ENCODE peak calls at places on chromosomes 2 and 18, in ten cellular contexts. Y, P, I, Q, R, M, L, D, W and E are unnamed samples. For H3K4me1, the result is how much of the 10 kb centered on the place peaks cover.

GRCh38 chr18:25177631-25178030 is 174.3 kb downstream of the ZNF521 start:
- DNase-seq in Y (no peak), P (no peak), I (no peak), Q (no peak), R (no peak), M (no peak), L (no peak), D (no peak), W (no peak), E (no peak)

GRCh38 chr18:35917043-35917442 is 55.4 kb upstream of the RMP24 start:
- DNase-seq in Y (no peak), P (no peak), I (no peak), Q (no peak), R (no peak), M (no peak), L (no peak), D (no peak), W (peak), E (no peak)

GRCh38 chr18:26215247-26215970 is 10.8 kb upstream of the TAF4B start:
- DNase-seq in Y (no peak), P (no peak), I (no peak), Q (no peak), R (no peak), M (no peak), L (no peak), D (no peak), W (no peak), E (no peak)

GRCh38 chr2:118992740-118993391 is 50.9 kb downstream of the MARCO start:
- DNase-seq in Y (no peak), P (no peak), I (no peak), Q (no peak), R (no peak), M (no peak), L (no peak), D (peak), W (no peak), E (no peak)

GRCh38 chr18:43420091-43420490 is 142.8 kb upstream of the SYT4 start:
- DNase-seq in Y (no peak), P (no peak), I (no peak), Q (no peak), R (no peak), M (no peak), L (no peak), D (no peak), W (no peak), E (no peak)

GRCh38 chr18:70384181-70384790 is 95.4 kb downstream of the SOCS6 start:
- DNase-seq in Y (no peak), P (peak), I (peak), Q (peak), R (no peak), M (no peak), L (no peak), D (no peak), W (peak), E (no peak)

GRCh38 chr18:75277629-75277966 is 67.0 kb downstream of the TSHZ1 start:
- DNase-seq in Y (no peak), P (no peak), I (no peak), Q (no peak), R (no peak), M (no peak), L (no peak), D (no peak), W (no peak), E (no peak)

GRCh38 chr2:168422584-168422983 is 33.5 kb upstream of the CERS6 start:
- DNase-seq in Y (no peak), P (no peak), I (no peak), Q (no peak), R (no peak), M (no peak), L (no peak), D (no peak), W (no peak), E (no peak)

DNA sequence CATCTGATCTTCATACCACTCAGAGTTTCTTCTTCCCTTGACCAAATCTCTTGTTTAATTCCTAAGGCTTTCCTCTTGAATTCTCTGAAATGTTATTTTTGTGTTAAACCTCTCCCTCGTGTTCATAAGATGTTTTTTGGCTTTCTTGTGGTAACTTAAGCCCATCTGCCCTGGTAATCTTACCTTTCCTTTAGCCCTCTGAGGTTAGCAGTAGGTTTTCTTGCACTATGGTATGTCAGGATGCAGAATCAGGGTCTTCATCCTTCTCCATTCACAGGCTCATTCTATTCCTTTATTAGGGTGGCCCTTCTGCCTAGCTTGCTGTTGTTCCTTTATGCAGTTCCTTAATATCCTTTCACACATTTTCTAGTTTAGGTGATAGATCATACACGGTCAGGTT is 24.1 kb downstream of the GIGYF2 start:
- DNase-seq in Y (no peak), P (no peak), I (no peak), Q (no peak), R (no peak), M (no peak), L (no peak), D (no peak), W (no peak), E (no peak)
- TF ChIP-seq CTCF in Y (no peak), P (no peak), I (no peak), Q (no peak), R (no peak), M (no peak), L (no peak), D (no peak), W (no peak), E (no peak)

GRCh38 chr18:55779711-55780590 is 192.0 kb upstream of the TCF4 start:
- DNase-seq in Y (peak), P (peak), I (no peak), Q (no peak), R (no peak), M (peak), L (peak), D (no peak), W (peak), E (peak)

GRCh38 chr18:55783921-55784320 is 195.9 kb upstream of the TCF4 start:
- DNase-seq in Y (no peak), P (no peak), I (no peak), Q (no peak), R (no peak), M (no peak), L (no peak), D (no peak), W (no peak), E (no peak)

GRCh38 chr18:55780591-55781071 is 192.6 kb upstream of the TCF4 start:
- DNase-seq in Y (no peak), P (peak), I (peak), Q (no peak), R (no peak), M (no peak), L (no peak), D (no peak), W (no peak), E (no peak)

GRCh38 chr18:55779461-55779710 is 191.4 kb upstream of the TCF4 start:
- DNase-seq in Y (peak), P (no peak), I (no peak), Q (no peak), R (no peak), M (no peak), L (no peak), D (no peak), W (no peak), E (no peak)

GRCh38 chr18:55781481-55781957 is 193.5 kb upstream of the TCF4 start:
- DNase-seq in Y (peak), P (peak), I (peak), Q (peak), R (no peak), M (no peak), L (no peak), D (no peak), W (peak), E (peak)
- H3K4me3 ChIP-seq in Y (no peak), P (no peak), I (no peak), Q (no peak), R (no peak), M (no peak), L (no peak), D (no peak), W (no peak), E (no peak)

GRCh38 chr2:237694423-237695194 is 67.2 kb downstream of the LRRFIP1 start:
- DNase-seq in Y (no peak), P (no peak), I (no peak), Q (no peak), R (no peak), M (no peak), L (peak), D (no peak), W (peak), E (no peak)
- H3K4me1 ChIP-seq in Y (half or more), P (under half), I (under half), Q (half or more), R (half or more), M (under half), L (under half), D (half or more), W (under half), E (under half)

GRCh38 chr2:202018950-202019349 is 14.7 kb upstream of the FZD7 start:
- DNase-seq in Y (no peak), P (peak), I (no peak), Q (no peak), R (no peak), M (no peak), L (no peak), D (no peak), W (no peak), E (no peak)
- TF ChIP-seq CTCF in Y (no peak), P (no peak), I (no peak), Q (no peak), R (no peak), M (no peak), L (no peak), D (no peak), W (no peak), E (no peak)

GRCh38 chr2:60053791-60054190 is 499.7 kb downstream of the BCL11A start:
- DNase-seq in Y (no peak), P (no peak), I (no peak), Q (no peak), R (no peak), M (no peak), L (no peak), D (peak), W (no peak), E (no peak)

GRCh38 chr2:60054571-60055340 is 498.7 kb downstream of the BCL11A start:
- DNase-seq in Y (no peak), P (no peak), I (no peak), Q (no peak), R (no peak), M (no peak), L (no peak), D (peak), W (no peak), E (no peak)

GRCh38 chr2:60058781-60059180 is 494.7 kb downstream of the BCL11A start:
- DNase-seq in Y (no peak), P (no peak), I (no peak), Q (no peak), R (no peak), M (no peak), L (no peak), D (no peak), W (no peak), E (no peak)
- H3K4me3 ChIP-seq in Y (no peak), P (no peak), I (no peak), Q (no peak), R (no peak), M (no peak), L (no peak), D (no peak), W (no peak), E (no peak)

GRCh38 chr2:73839653-73840411 is 11.1 kb downstream of the STAMBP start:
- DNase-seq in Y (no peak), P (peak), I (no peak), Q (no peak), R (no peak), M (no peak), L (no peak), D (no peak), W (no peak), E (no peak)

GRCh38 chr2:73837847-73838585 is 9.3 kb downstream of the STAMBP start:
- DNase-seq in Y (no peak), P (no peak), I (no peak), Q (no peak), R (no peak), M (no peak), L (no peak), D (no peak), W (no peak), E (no peak)

GRCh38 chr2:73841912-73842738 is 13.4 kb downstream of the STAMBP start:
- DNase-seq in Y (no peak), P (no peak), I (no peak), Q (peak), R (no peak), M (no peak), L (no peak), D (no peak), W (no peak), E (no peak)

GRCh38 chr2:73838889-73839539 is 10.3 kb downstream of the STAMBP start:
- DNase-seq in Y (no peak), P (peak), I (no peak), Q (no peak), R (no peak), M (no peak), L (no peak), D (no peak), W (no peak), E (no peak)

GRCh38 chr2:73842739-73843019 is 13.9 kb downstream of the STAMBP start:
- DNase-seq in Y (no peak), P (peak), I (no peak), Q (no peak), R (no peak), M (no peak), L (no peak), D (no peak), W (no peak), E (no peak)
- H3K4me1 ChIP-seq in Y (under half), P (under half), I (under half), Q (under half), R (under half), M (under half), L (under half), D (under half), W (under half), E (under half)

GRCh38 chr18:12741351-12741750 is 38.5 kb downstream of the PSMG2 start:
- DNase-seq in Y (peak), P (peak), I (peak), Q (peak), R (no peak), M (no peak), L (no peak), D (no peak), W (peak), E (no peak)

GRCh38 chr18:12745095-12745820 is 42.4 kb downstream of the PSMG2 start:
- DNase-seq in Y (no peak), P (no peak), I (no peak), Q (no peak), R (no peak), M (no peak), L (no peak), D (no peak), W (no peak), E (no peak)

GRCh38 chr18:12747530-12748315 is 44.9 kb downstream of the PSMG2 start:
- DNase-seq in Y (no peak), P (peak), I (no peak), Q (no peak), R (no peak), M (no peak), L (no peak), D (no peak), W (no peak), E (no peak)

GRCh38 chr18:12742453-12742852 is 39.6 kb downstream of the PSMG2 start:
- DNase-seq in Y (no peak), P (peak), I (peak), Q (peak), R (no peak), M (no peak), L (no peak), D (no peak), W (no peak), E (no peak)

DNA sequence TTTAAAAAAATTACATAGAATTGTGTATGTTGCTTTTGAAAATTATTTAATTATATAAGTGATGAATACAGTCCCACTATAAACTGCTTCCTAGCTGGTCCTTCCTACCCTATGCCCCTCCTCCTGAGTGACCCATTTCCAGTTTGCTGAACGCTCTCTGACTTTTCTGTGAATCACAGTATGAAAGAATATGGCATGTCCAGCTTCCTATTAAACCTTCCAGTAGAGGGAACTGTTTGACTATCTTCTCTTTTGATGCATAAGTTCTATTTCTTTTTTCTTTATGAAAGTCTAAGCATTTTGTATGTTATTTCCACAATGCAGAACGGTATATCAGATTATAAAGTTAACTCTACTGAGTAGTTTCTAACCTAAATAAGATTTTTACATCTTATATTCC is 41.3 kb downstream of the PSMG2 start:
- DNase-seq in Y (peak), P (peak), I (peak), Q (peak), R (no peak), M (no peak), L (no peak), D (no peak), W (peak), E (no peak)
- TF ChIP-seq CTCF in Y (peak), P (peak), I (peak), Q (peak), R (peak), M (peak), L (peak), D (peak), W (peak), E (peak)

GRCh38 chr2:218021536-218022071 is 18.8 kb upstream of the TNS1 start:
- DNase-seq in Y (peak), P (no peak), I (no peak), Q (no peak), R (no peak), M (no peak), L (peak), D (no peak), W (no peak), E (peak)
- H3K4me3 ChIP-seq in Y (no peak), P (no peak), I (no peak), Q (no peak), R (no peak), M (no peak), L (no peak), D (no peak), W (no peak), E (no peak)

GRCh38 chr2:241561811-241562210 is 3.3 kb downstream of the BOK start:
- DNase-seq in Y (peak), P (peak), I (peak), Q (no peak), R (no peak), M (peak), L (peak), D (peak), W (peak), E (peak)
- H3K4me1 ChIP-seq in Y (under half), P (under half), I (under half), Q (under half), R (half or more), M (under half), L (under half), D (half or more), W (under half), E (under half)

GRCh38 chr2:238415036-238415764 is 11.5 kb upstream of the ASB1 start:
- DNase-seq in Y (no peak), P (no peak), I (no peak), Q (no peak), R (no peak), M (no peak), L (no peak), D (peak), W (no peak), E (peak)
- TF ChIP-seq CTCF in Y (no peak), P (no peak), I (no peak), Q (no peak), R (no peak), M (no peak), L (no peak), D (no peak), W (no peak), E (peak)